ENCODE peak calls at places on chromosomes 16 and 17, in five cellular contexts. Y, W, H, X and F are unnamed samples. For H3K27me3, the result is how much of the 10 kb centered on the place peaks cover.

GRCh38 chr16:67212766-67213165 is 13.8 kb downstream of the ELMO3 start:
- DNase-seq in W (no peak), H (no peak), Y (no peak), X (no peak), F (no peak)

GRCh38 chr17:82859431-82860403 is 19.9 kb upstream of the ZNF750 start:
- DNase-seq in H (peak), X (peak), Y (no peak), W (no peak), F (no peak)

GRCh38 chr16:69199382-69199781 is 12.4 kb downstream of the SNTB2 start:
- DNase-seq in W (no peak), X (no peak), Y (no peak), H (no peak), F (no peak)

GRCh38 chr16:49112754-49113153 is 168.9 kb downstream of the CBLN1 start:
- DNase-seq in Y (no peak), H (no peak), W (no peak), X (no peak), F (no peak)

GRCh38 chr17:76868669-76869208 is 535 bp downstream of the MGAT5B start:
- DNase-seq in X (no peak), H (peak), Y (no peak), W (no peak), F (no peak)

GRCh38 chr17:27457731-27458523 is 1.7 kb downstream of the KSR1 start:
- DNase-seq in Y (no peak), H (peak), X (no peak), W (no peak), F (no peak)

GRCh38 chr16:5838071-5838470 is 740.5 kb upstream of the EEF2KMT start:
- DNase-seq in X (no peak), H (no peak), Y (no peak), W (no peak), F (no peak)

GRCh38 chr17:66146394-66146793 is 45.5 kb downstream of the CEP112 start:
- DNase-seq in X (no peak), W (no peak), Y (no peak), H (no peak), F (no peak)

GRCh38 chr17:76207268-76207667 is 33.0 kb downstream of the RNF157 start:
- DNase-seq in H (no peak), W (no peak), X (no peak), Y (no peak), F (no peak)

GRCh38 chr17:40320771-40321501 is 12.0 kb downstream of the RARA start:
- DNase-seq in X (peak), Y (no peak), H (peak), W (no peak), F (peak)

GRCh38 chr17:49691086-49691676 is 13.3 kb upstream of the SPOP start:
- DNase-seq in Y (no peak), H (no peak), X (no peak), W (no peak), F (peak)

GRCh38 chr17:10745231-10745630 is 15.4 kb upstream of the TMEM220 start:
- DNase-seq in H (no peak), X (no peak), W (no peak), Y (no peak), F (no peak)

GRCh38 chr16:50266337-50267091 is at the start of gene ADCY7:
- DNase-seq in H (peak), W (peak), X (peak), Y (no peak), F (peak)

GRCh38 chr16:14310519-14310991 is 239.4 kb downstream of the MRTFB start:
- DNase-seq in H (peak), W (no peak), Y (no peak), X (no peak), F (no peak)

GRCh38 chr16:67892375-67892774 is 679 bp upstream of the PSKH1 start:
- DNase-seq in X (no peak), Y (no peak), H (no peak), W (no peak), F (no peak)

GRCh38 chr16:30738984-30739951 is 9.0 kb upstream of the PHKG2 start:
- DNase-seq in Y (no peak), X (no peak), H (peak), W (no peak), F (no peak)

GRCh38 chr17:82980632-82981031 is 98.8 kb upstream of the METRNL start:
- DNase-seq in H (peak), X (no peak), W (no peak), Y (no peak), F (no peak)

GRCh38 chr17:58092101-58092796 is 9.0 kb downstream of the DYNLL2 start:
- DNase-seq in W (no peak), X (no peak), Y (no peak), H (no peak), F (no peak)

GRCh38 chr17:56908061-56908542 is 5.7 kb downstream of the TRIM25 start:
- DNase-seq in H (no peak), W (peak), Y (no peak), X (no peak), F (no peak)

GRCh38 chr17:44203731-44204452 is 4.2 kb upstream of the ATXN7L3 start:
- DNase-seq in X (no peak), H (peak), W (no peak), Y (no peak), F (no peak)

GRCh38 chr17:78901806-78902205 is 1.2 kb downstream of the CEP295NL start:
- DNase-seq in H (no peak), X (no peak), Y (no peak), W (no peak), F (no peak)

GRCh38 chr17:60079401-60079861 is 710 bp upstream of the HEATR6 start:
- DNase-seq in H (no peak), X (no peak), W (no peak), Y (peak), F (no peak)

GRCh38 chr16:5176505-5176904 is 78.9 kb upstream of the EEF2KMT start:
- DNase-seq in W (no peak), H (peak), X (no peak), Y (no peak), F (no peak)

GRCh38 chr17:66730497-66730923 is 104.4 kb upstream of the CACNG5 start:
- DNase-seq in H (peak), W (no peak), X (no peak), Y (no peak), F (no peak)

GRCh38 chr16:88651989-88652762 is 1.3 kb upstream of the CYBA start:
- DNase-seq in X (no peak), Y (no peak), H (no peak), W (no peak), F (no peak)

GRCh38 chr17:11485802-11486421 is 112.4 kb upstream of the DNAH9 start:
- DNase-seq in H (no peak), Y (no peak), W (no peak), X (no peak), F (peak)

GRCh38 chr16:12758670-12759558 is 44.8 kb downstream of the CPPED1 start:
- DNase-seq in X (no peak), W (no peak), Y (no peak), H (peak), F (no peak)

DNA sequence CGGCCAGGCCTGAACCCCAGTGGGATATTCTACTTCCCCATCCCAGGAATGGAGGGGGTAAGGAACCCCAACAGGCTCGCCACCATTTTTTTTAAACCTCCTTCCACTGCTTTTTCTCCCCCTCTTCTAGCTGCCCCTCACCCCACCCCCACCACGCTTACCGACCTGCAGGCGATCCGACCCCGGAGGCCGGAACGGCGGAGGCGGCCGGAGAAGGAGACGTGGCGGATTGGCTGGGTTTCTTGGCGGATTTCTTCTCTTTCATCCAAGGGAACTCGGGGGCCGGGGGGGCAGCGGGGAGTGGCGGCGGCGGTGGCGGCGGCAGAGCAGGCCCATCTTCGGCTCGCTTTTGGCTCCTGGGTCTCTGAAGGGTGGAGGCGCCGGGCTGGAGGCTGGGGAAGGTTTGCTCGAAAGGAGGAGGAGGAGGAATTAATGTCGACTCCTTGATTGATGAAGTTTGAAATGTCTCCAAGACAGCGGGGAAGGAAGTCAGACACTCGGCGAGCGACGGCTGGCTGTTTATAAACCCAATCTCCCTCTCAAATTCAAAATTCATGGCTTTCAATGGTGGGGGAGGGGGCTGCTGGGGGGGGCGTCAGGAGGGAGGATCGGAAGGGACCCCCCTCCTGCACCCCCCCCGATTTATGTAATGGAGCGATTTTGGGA is 420 bp downstream of the HOXB2 start:
- DNase-seq in Y (peak), H (peak), X (peak), W (peak), F (peak)
- H3K4me3 ChIP-seq in Y (no peak), H (peak), X (peak), W (peak), F (peak)

GRCh38 chr17:30222741-30223175 is 12.7 kb downstream of the SLC6A4 start:
- DNase-seq in Y (no peak), X (no peak), H (peak), W (no peak), F (no peak)

GRCh38 chr17:30224419-30224960 is 11.0 kb downstream of the SLC6A4 start:
- DNase-seq in H (no peak), Y (no peak), X (no peak), W (no peak), F (no peak)

GRCh38 chr17:30226878-30227277 is 8.6 kb downstream of the SLC6A4 start:
- DNase-seq in Y (no peak), X (no peak), H (no peak), W (no peak), F (no peak)

GRCh38 chr17:30225919-30226553 is 9.5 kb downstream of the SLC6A4 start:
- DNase-seq in Y (no peak), H (no peak), W (no peak), X (no peak), F (no peak)

DNA sequence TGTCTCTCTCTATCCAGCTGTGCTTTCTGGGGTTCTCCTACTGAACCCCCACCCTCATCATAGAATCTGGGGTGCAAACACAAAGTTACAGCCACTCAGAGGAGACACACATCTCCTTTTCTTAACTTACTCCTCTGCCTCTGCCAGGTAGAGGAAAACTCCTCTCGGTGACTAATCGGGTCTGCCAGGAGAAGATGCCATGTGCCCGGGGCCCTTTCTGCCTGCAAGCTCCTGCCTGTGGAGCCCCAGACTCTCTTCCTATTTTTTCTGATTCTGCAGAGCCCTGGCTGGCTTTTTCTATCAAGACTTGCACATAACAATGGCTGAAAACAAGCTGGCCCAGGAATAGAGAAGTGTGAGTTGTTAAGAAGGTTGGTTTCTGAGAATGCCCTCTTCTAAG is 10.4 kb downstream of the SLC6A4 start:
- DNase-seq in H (peak), W (no peak), Y (no peak), X (no peak), F (no peak)
- H3K27me3 ChIP-seq in H (under half), W (under half), Y (under half), X (under half), F (under half)

GRCh38 chr16:28621756-28622155 is 11.9 kb upstream of the SULT1A1 start:
- DNase-seq in X (no peak), H (peak), Y (no peak), W (no peak), F (no peak)

DNA sequence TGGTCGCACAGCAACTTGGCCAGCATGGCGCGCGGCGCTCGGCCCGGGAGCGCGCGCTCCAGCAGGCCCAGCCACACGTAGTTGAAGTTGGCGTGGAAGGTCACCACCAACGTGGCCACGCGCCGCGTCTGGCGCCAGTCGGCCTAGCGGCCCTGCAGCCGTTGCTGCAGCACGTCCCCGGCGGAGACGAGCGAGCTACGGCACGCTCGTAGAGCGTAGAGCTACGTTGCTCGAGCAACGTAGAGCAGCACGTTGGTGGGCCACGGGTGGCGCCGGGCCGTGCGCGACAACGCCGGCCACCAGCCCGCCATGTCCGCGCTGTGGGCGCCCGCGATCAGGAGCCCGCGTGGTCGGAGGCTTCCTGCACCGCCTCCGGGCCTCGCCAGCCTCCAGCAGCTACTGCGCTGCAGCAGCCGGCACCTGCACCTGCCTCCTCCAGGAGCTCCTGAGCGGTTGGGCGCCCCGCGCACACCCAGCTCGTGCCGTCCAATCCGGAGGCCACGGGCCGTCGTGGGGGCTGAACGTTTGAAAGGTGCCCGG is 13.4 kb upstream of the SULT1A1 start:
- DNase-seq in Y (peak), H (peak), X (peak), W (peak), F (no peak)
- H3K4me3 ChIP-seq in Y (peak), H (no peak), X (peak), W (peak), F (peak)

GRCh38 chr16:28058839-28059589 is 4.5 kb downstream of the GSG1L start:
- DNase-seq in Y (no peak), H (no peak), W (no peak), X (no peak), F (no peak)
- H3K27me3 ChIP-seq in Y (under half), H (under half), W (under half), X (under half), F (under half)